ENCODE peak calls at places on chromosomes 1 and 21, in five cellular contexts. J is cardiac muscle cell, X is GM06990, A is stomach, E is A673. C is an unnamed sample.

GRCh38 chr1:210771131-210771530 is 362.8 kb downstream of the KCNH1 start:
- DNase-seq in J (no peak), X (no peak), A (no peak), E (no peak), C (no peak)

GRCh38 chr1:214101246-214101645 is 113.5 kb downstream of the PROX1 start:
- DNase-seq in J (no peak), X (no peak), A (no peak), E (no peak), C (no peak)

GRCh38 chr1:206714331-206715058 is 29.8 kb downstream of the MAPKAPK2 start:
- DNase-seq in J (no peak), X (no peak), A (no peak), E (no peak), C (no peak)

GRCh38 chr21:28142692-28143091 is 850.0 kb downstream of the LTN1 start:
- DNase-seq in J (peak; percentile 49), X (no peak), A (no peak), E (no peak), C (no peak)

GRCh38 chr1:167676205-167676915 is 45.4 kb upstream of the MPZL1 start:
- DNase-seq in J (no peak), X (peak; percentile 63), A (no peak), E (no peak), C (no peak)

GRCh38 chr21:46285206-46285661 is at the start of gene MCM3AP:
- DNase-seq in J (no peak), X (no peak), A (no peak), E (no peak), C (no peak)

GRCh38 chr21:45542667-45543370 is 579 bp upstream of the SLC19A1 start:
- DNase-seq in J (no peak), X (peak; percentile 27), A (peak; percentile 37), E (no peak), C (peak; percentile 91)

GRCh38 chr21:18908641-18909040 is 505.1 kb upstream of the TMPRSS15 start:
- DNase-seq in J (no peak), X (no peak), A (no peak), E (no peak), C (no peak)

GRCh38 chr1:5354681-5355080 is 637.5 kb downstream of the NPHP4 start:
- DNase-seq in J (no peak), X (no peak), A (no peak), E (no peak), C (no peak)

GRCh38 chr1:90936061-90936460 is 85.8 kb downstream of the ZNF644 start:
- DNase-seq in J (peak; percentile 6), X (no peak), A (no peak), E (no peak), C (no peak)

GRCh38 chr1:90940746-90941145 is 81.1 kb downstream of the ZNF644 start:
- DNase-seq in J (no peak), X (no peak), A (no peak), E (no peak), C (no peak)

GRCh38 chr1:90936731-90937130 is 85.1 kb downstream of the ZNF644 start:
- DNase-seq in J (peak; percentile 6), X (no peak), A (no peak), E (no peak), C (no peak)
- H3K36me3 ChIP-seq in J (no peaks in the 10 kb centered on the region), X (no peaks in the 10 kb centered on the region), A (peaks cover 27% of the 10 kb centered on the region), E (peaks cover 29% of the 10 kb centered on the region), C (peaks cover 19% of the 10 kb centered on the region)

GRCh38 chr1:231278100-231278790 is 37.2 kb downstream of the GNPAT start:
- DNase-seq in J (no peak), X (no peak), A (peak; percentile 68), E (peak; percentile 24), C (no peak)
- H3K36me3 ChIP-seq in J (peaks cover 35% of the 10 kb centered on the region), X (peaks cover 8% of the 10 kb centered on the region), A (peaks cover 56% of the 10 kb centered on the region), E (peaks cover 18% of the 10 kb centered on the region), C (peaks cover 58% of the 10 kb centered on the region)

GRCh38 chr1:233252436-233252835 is 43.1 kb downstream of the PCNX2 start:
- DNase-seq in J (peak; percentile 29), X (no peak), A (no peak), E (no peak), C (no peak)
- H3K36me3 ChIP-seq in J (no peaks in the 10 kb centered on the region), X (no peaks in the 10 kb centered on the region), A (peaks cover 6% of the 10 kb centered on the region), E (no peaks in the 10 kb centered on the region), C (no peaks in the 10 kb centered on the region)

GRCh38 chr1:17640975-17641374 is 101.5 kb downstream of the ARHGEF10L start:
- DNase-seq in J (no peak), X (no peak), A (no peak), E (no peak), C (no peak)
- H3K36me3 ChIP-seq in J (peaks cover 14% of the 10 kb centered on the region), X (no peaks in the 10 kb centered on the region), A (peaks cover 99% of the 10 kb centered on the region), E (no peaks in the 10 kb centered on the region), C (peaks cover 22% of the 10 kb centered on the region)

C was measured in spleen.